ENCODE peak calls at places on chromosome 12, in seven cellular contexts. K is HL-60, M is uterus, B is lower leg skin, T is right atrium auricular region, O is psoas muscle, U is sigmoid colon. J is an unnamed sample.

GRCh38 chr12:103924761-103925641 is 5.2 kb upstream of the HSP90B1 start:
- DNase-seq in K (no peak), M (no peak), B (no peak), T (no peak), O (no peak), U (no peak), J (peak)

GRCh38 chr12:85733441-85733840 is 102.8 kb downstream of the RASSF9 start:
- DNase-seq in K (no peak), M (no peak), B (no peak), T (no peak), O (no peak), U (no peak), J (peak)

GRCh38 chr12:71981149-71981548 is 42.5 kb downstream of the TPH2 start:
- DNase-seq in K (no peak), M (no peak), B (no peak), T (no peak), O (no peak), U (no peak), J (peak)

GRCh38 chr12:90010089-90010488 is 301.5 kb upstream of the ATP2B1 start:
- DNase-seq in K (no peak), M (no peak), B (no peak), T (no peak), O (no peak), U (no peak), J (peak)

GRCh38 chr12:105676694-105677093 is 346.2 kb downstream of the C12orf75 start:
- DNase-seq in K (no peak), M (peak), B (peak), T (no peak), O (no peak), U (no peak), J (no peak)

GRCh38 chr12:113230315-113231274 is 9.3 kb downstream of the TPCN1 start:
- DNase-seq in K (no peak), M (no peak), B (no peak), T (no peak), O (peak), U (peak), J (no peak)

GRCh38 chr12:19771858-19772257 is 332.6 kb downstream of the AEBP2 start:
- DNase-seq in K (no peak), M (no peak), B (no peak), T (no peak), O (no peak), U (no peak), J (peak)

GRCh38 chr12:54352022-54352531 is 12.2 kb downstream of the GPR84 start:
- DNase-seq in K (no peak), M (peak), B (no peak), T (no peak), O (peak), U (peak), J (peak)

GRCh38 chr12:29796823-29797263 is 13.1 kb upstream of the TMTC1 start:
- DNase-seq in K (no peak), M (peak), B (no peak), T (no peak), O (no peak), U (peak), J (peak)

GRCh38 chr12:66688836-66689439 is 10.1 kb upstream of the GRIP1 start:
- DNase-seq in K (no peak), M (no peak), B (no peak), T (no peak), O (no peak), U (no peak), J (peak)

GRCh38 chr12:66403746-66404145 is 101.5 kb downstream of the HELB start:
- DNase-seq in K (no peak), M (no peak), B (no peak), T (no peak), O (no peak), U (no peak), J (no peak)

GRCh38 chr12:82438356-82438755 is 80.0 kb downstream of the METTL25 start:
- DNase-seq in K (no peak), M (no peak), B (no peak), T (no peak), O (no peak), U (no peak), J (no peak)

GRCh38 chr12:67876305-67876915 is 112.8 kb upstream of the IFNG-AS1 start:
- DNase-seq in K (no peak), M (no peak), B (no peak), T (no peak), O (no peak), U (no peak), J (no peak)

GRCh38 chr12:111600296-111600562 is 1.1 kb upstream of the ATXN2 start:
- DNase-seq in K (no peak), M (no peak), B (no peak), T (no peak), O (no peak), U (no peak), J (no peak)

GRCh38 chr12:38903596-38903995 is 1.8 kb downstream of the CPNE8 start:
- DNase-seq in K (no peak), M (no peak), B (no peak), T (no peak), O (no peak), U (no peak), J (no peak)

GRCh38 chr12:126086242-126086641 is 1021.0 kb downstream of the AACS start:
- DNase-seq in K (no peak), M (no peak), B (no peak), T (no peak), O (no peak), U (no peak), J (no peak)

GRCh38 chr12:108508243-108508642 is 6.8 kb upstream of the FICD start:
- DNase-seq in K (no peak), M (no peak), B (no peak), T (no peak), O (no peak), U (no peak), J (no peak)

GRCh38 chr12:15627995-15628945 is 160.9 kb downstream of the EPS8 start:
- DNase-seq in K (no peak), M (no peak), B (no peak), T (no peak), O (no peak), U (no peak), J (peak)

GRCh38 chr12:11581179-11581755 is 68.2 kb upstream of the ETV6 start:
- DNase-seq in K (no peak), M (peak), B (no peak), T (peak), O (peak), U (peak), J (peak)

GRCh38 chr12:14868916-14869315 is 16.7 kb downstream of the MGP start:
- DNase-seq in K (no peak), M (no peak), B (no peak), T (no peak), O (no peak), U (no peak), J (peak)

GRCh38 chr12:130870442-130871285 is 1.2 kb upstream of the RAN start:
- DNase-seq in K (peak), M (peak), B (peak), T (peak), O (peak), U (peak), J (peak)

GRCh38 chr12:103798586-103798985 is 42.4 kb downstream of the NT5DC3 start:
- DNase-seq in K (no peak), M (no peak), B (no peak), T (no peak), O (no peak), U (peak), J (no peak)

GRCh38 chr12:67649165-67650126 is 901 bp downstream of the DYRK2 start:
- DNase-seq in K (no peak), M (peak), B (peak), T (no peak), O (peak), U (peak), J (no peak)

GRCh38 chr12:52741378-52742195 is 35.6 kb downstream of the KRT76 start:
- DNase-seq in K (no peak), M (peak), B (peak), T (no peak), O (peak), U (no peak), J (peak)

GRCh38 chr12:125999643-126000042 is 934.4 kb downstream of the AACS start:
- DNase-seq in K (no peak), M (no peak), B (no peak), T (no peak), O (no peak), U (no peak), J (no peak)

GRCh38 chr12:31732926-31733548 is 4.2 kb upstream of the AMN1 start:
- DNase-seq in K (peak), M (no peak), B (no peak), T (no peak), O (no peak), U (no peak), J (peak)

GRCh38 chr12:12681061-12681765 is 14.8 kb downstream of the GPR19 start:
- DNase-seq in K (no peak), M (no peak), B (no peak), T (no peak), O (no peak), U (no peak), J (no peak)

GRCh38 chr12:118979763-118980406 is 1.5 kb upstream of the SRRM4 start:
- DNase-seq in K (peak), M (no peak), B (no peak), T (no peak), O (no peak), U (no peak), J (peak)

GRCh38 chr12:31658743-31659086 is 773 bp upstream of the ETFBKMT start:
- DNase-seq in K (no peak), M (no peak), B (no peak), T (no peak), O (no peak), U (no peak), J (no peak)

GRCh38 chr12:100020370-100020769 is 35.6 kb upstream of the ANKS1B start:
- DNase-seq in K (no peak), M (no peak), B (no peak), T (no peak), O (no peak), U (no peak), J (peak)

GRCh38 chr12:76236640-76237039 is 111.6 kb downstream of the BBS10 start:
- DNase-seq in K (no peak), M (no peak), B (no peak), T (no peak), O (no peak), U (no peak), J (peak)

GRCh38 chr12:38775457-38775856 is 129.9 kb downstream of the CPNE8 start:
- DNase-seq in K (no peak), M (no peak), B (no peak), T (no peak), O (no peak), U (no peak), J (no peak)

GRCh38 chr12:27015730-27016076 is 1.5 kb upstream of the TM7SF3 start:
- DNase-seq in K (peak), M (no peak), B (no peak), T (no peak), O (no peak), U (no peak), J (peak)

GRCh38 chr12:118821386-118821928 is 159.9 kb upstream of the SRRM4 start:
- DNase-seq in K (no peak), M (no peak), B (no peak), T (no peak), O (no peak), U (no peak), J (no peak)

GRCh38 chr12:4014858-4015224 is 141.6 kb upstream of the PARP11 start:
- DNase-seq in K (no peak), M (no peak), B (no peak), T (no peak), O (no peak), U (no peak), J (no peak)

GRCh38 chr12:4012977-4013968 is 140.1 kb upstream of the PARP11 start:
- DNase-seq in K (no peak), M (no peak), B (no peak), T (no peak), O (no peak), U (no peak), J (no peak)

GRCh38 chr12:4011597-4011996 is 138.4 kb upstream of the PARP11 start:
- DNase-seq in K (no peak), M (no peak), B (no peak), T (no peak), O (no peak), U (no peak), J (peak)

GRCh38 chr12:4012073-4012472 is 138.9 kb upstream of the PARP11 start:
- DNase-seq in K (no peak), M (no peak), B (no peak), T (no peak), O (no peak), U (no peak), J (no peak)

DNA sequence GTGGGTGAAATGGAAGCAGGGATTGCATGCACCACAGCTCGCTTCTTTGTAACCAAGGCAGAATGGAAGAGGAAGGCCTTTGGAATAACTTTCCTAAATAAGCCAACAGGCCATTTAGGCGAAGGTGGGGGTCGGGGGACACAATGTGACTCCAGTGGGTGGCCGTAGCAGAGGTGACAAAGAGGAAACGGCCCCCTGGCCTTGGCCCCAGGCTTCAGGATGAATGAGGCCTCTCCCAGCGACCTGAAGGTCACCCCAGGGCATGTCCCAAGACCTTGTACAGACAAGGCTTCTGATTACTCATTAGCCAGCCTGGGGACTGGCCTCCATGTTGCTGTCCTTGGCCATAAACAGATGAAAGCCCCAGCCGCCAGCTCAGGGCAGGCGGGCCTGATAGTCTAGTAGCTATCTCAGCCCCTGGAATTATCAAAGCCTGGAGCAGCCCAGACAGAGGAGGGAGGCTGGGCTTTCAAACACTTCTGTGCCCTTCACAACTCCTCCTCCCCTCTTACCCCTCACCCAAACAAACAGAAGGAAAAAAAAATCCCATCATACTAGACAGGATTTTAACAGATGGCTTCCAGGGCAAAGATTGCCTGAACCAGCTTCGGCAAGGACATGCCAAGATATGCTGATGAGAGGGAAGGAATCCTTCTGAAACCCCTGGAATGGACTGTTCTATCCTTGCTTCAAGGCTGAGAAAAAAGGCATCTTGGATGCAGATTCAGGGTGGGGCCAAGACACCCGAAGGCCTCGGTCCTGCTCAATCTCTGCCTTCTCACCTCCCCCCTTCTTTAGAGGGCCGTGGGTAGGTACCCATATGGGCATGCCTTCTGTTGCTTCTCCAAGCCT is 142.3 kb upstream of the PARP11 start:
- DNase-seq in K (no peak), M (no peak), B (no peak), T (no peak), O (peak), U (no peak), J (no peak)
- TF ChIP-seq CTCF in K (no peak), M (no peak), B (no peak), T (no peak), O (no peak), U (no peak), J (no peak)

GRCh38 chr12:51036165-51036765 is 10.1 kb upstream of the SLC11A2 start:
- DNase-seq in K (no peak), M (no peak), B (no peak), T (no peak), O (no peak), U (no peak), J (no peak)

GRCh38 chr12:51028811-51029146 is 2.6 kb upstream of the SLC11A2 start:
- DNase-seq in K (no peak), M (no peak), B (no peak), T (no peak), O (no peak), U (no peak), J (no peak)

GRCh38 chr12:51033048-51033447 is 6.9 kb upstream of the SLC11A2 start:
- DNase-seq in K (no peak), M (no peak), B (no peak), T (no peak), O (no peak), U (no peak), J (no peak)

GRCh38 chr12:51028126-51028810 is 2.1 kb upstream of the SLC11A2 start:
- DNase-seq in K (peak), M (no peak), B (no peak), T (no peak), O (no peak), U (no peak), J (peak)

DNA sequence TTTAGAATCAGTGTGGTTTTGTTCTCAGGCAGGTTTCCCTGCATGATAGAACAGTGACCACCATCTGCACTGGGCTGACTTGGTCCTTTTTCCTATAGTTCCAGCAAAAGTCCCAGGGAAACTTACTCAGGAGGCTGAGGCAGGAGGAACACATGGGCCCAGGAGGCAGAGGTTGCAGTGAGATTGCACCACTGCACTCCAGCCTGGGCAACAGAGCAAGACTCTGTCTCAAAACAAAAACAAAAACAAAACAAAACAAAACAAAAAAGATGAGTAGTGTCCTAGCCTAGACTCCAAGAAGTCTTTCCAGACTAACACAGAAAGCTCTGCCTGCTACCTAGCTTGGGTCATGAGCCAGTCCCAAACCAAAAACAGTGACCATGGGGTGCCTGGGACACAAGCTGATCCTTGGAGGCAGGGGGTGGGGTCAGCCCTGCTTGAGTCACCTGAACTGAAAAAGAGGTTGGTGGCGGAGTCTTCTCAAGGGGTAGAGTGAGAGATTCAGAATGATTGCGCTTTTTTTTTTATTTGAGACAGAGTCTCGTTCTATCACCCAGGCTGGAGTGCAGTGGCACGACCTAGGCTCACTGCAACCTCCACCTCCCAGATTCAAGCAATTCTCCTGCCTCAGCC is 7.4 kb upstream of the SLC11A2 start:
- DNase-seq in K (no peak), M (no peak), B (no peak), T (no peak), O (no peak), U (no peak), J (no peak)
- H3K4me3 ChIP-seq in K (no peak), M (no peak), B (no peak), T (no peak), O (no peak), U (no peak), J (no peak)

GRCh38 chr12:49295087-49296001 is at the start of gene PRPH:
- DNase-seq in K (no peak), M (no peak), B (no peak), T (no peak), O (no peak), U (peak), J (no peak)
- TF ChIP-seq CTCF in K (no peak), M (no peak), B (no peak), T (no peak), O (no peak), U (no peak), J (no peak)

DNA sequence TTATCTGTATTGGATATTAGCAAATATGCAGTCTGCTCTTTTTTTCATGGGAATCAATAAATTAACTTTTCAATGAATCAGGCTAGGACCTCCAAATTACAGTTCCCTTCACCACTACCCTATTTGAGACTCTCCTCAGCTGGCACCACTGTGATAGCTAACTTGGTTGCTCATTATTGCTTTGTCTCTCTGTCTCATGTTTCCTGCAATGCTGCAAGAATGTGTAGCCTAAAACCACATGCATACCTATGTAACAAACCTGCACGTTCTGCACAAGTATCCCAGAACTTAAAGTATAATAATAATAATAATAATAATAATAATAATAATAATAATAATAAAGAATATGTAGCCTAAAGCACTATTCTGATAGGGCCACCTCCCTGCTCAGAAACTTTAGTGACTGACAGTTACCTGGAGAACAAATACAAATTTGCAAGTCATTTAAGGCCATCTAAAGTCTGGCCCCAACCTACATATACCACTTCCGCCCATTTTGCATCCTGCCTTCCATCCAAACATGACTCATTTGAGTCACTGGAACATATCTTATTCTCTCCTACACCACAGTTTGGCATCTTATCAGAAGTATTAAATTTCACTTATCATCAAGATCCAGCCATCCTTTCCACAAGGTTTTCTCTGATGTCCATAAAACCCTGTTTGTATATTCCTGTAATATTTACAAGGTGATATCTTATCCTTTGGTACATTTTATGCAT is 215.1 kb downstream of the LRRK2 start:
- DNase-seq in K (no peak), M (no peak), B (no peak), T (no peak), O (no peak), U (no peak), J (no peak)
- H3K4me3 ChIP-seq in K (no peak), M (no peak), B (no peak), T (no peak), O (no peak), U (no peak), J (no peak)

GRCh38 chr12:48084066-48084465 is 21.8 kb downstream of the SENP1 start:
- DNase-seq in K (no peak), M (no peak), B (no peak), T (no peak), O (no peak), U (no peak), J (peak)
- TF ChIP-seq CTCF in K (no peak), M (peak), B (no peak), T (peak), O (peak), U (peak), J (peak)

DNA sequence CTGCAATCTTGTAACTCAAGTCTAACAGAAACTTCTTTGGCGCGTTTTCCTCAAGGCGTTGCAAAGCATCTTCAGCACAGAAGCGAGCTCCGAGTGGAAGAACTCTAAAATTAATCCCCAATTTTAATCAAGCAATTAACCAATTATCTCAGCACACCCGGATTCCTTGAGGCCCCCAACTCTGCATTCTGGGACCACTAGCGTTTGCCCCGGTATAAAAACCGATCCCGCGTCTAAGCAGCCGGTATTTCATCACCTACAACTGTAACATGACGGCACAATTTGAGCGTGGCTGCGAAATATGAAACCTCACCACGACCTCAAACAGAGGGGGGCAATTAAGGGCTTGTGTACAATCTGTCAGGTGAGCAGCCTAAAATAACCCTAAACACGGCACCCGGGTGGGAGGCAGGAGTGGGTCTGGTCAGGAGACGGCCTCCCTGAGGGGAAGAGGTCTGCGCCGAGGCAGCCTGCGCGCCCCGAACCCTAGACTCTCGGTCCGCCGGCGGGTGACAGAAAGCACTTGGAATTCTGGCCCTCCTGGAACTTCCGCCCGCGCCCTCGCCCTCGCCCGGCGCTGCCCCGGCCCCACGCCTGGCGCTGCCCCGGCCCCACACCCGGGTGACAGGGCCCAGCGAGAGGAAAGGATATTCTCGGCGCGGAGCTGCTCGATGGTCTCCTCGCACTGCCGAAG is 594 bp downstream of the ZCCHC8 start:
- DNase-seq in K (no peak), M (peak), B (peak), T (peak), O (peak), U (peak), J (peak)
- H3K4me3 ChIP-seq in K (peak), M (peak), B (peak), T (peak), O (peak), U (peak), J (peak)